ENCODE peak calls at places on chromosome 18, in nine cellular contexts. One of them, this sample, is unnamed.

GRCh38 chr18:11112218-11112750 is 37.1 kb downstream of the PIEZO2 start:
- DNase-seq in CD8-positive, alpha-beta memory T cell: no peak
- DNase-seq in A549: no peak
- DNase-seq in IMR-90: peak; percentile 86
- DNase-seq in NCI-H1105: no peak
- DNase-seq in GM12878: no peak
- DNase-seq in small intestine: no peak
- DNase-seq in H54: no peak
- DNase-seq in brain microvascular endothelial cell: peak; percentile 19
- DNase-seq in this sample: no peak

GRCh38 chr18:38115201-38115600 is 549.6 kb upstream of the CELF4 start:
- DNase-seq in IMR-90: no peak
- DNase-seq in NCI-H1105: no peak
- DNase-seq in A549: no peak
- DNase-seq in CD8-positive, alpha-beta memory T cell: no peak
- DNase-seq in brain microvascular endothelial cell: peak; percentile 7
- DNase-seq in GM12878: no peak
- DNase-seq in small intestine: no peak
- DNase-seq in H54: no peak
- DNase-seq in this sample: no peak

GRCh38 chr18:61887838-61888237 is 5.0 kb downstream of the RNF152 start:
- DNase-seq in GM12878: no peak
- DNase-seq in H54: no peak
- DNase-seq in brain microvascular endothelial cell: no peak
- DNase-seq in NCI-H1105: no peak
- DNase-seq in small intestine: no peak
- DNase-seq in A549: no peak
- DNase-seq in CD8-positive, alpha-beta memory T cell: no peak
- DNase-seq in IMR-90: no peak
- DNase-seq in this sample: no peak

GRCh38 chr18:43279015-43279758 is 1.9 kb upstream of the SYT4 start:
- DNase-seq in brain microvascular endothelial cell: no peak
- DNase-seq in GM12878: no peak
- DNase-seq in IMR-90: no peak
- DNase-seq in NCI-H1105: peak; percentile 93
- DNase-seq in A549: peak; percentile 33
- DNase-seq in H54: no peak
- DNase-seq in CD8-positive, alpha-beta memory T cell: no peak
- DNase-seq in small intestine: no peak
- DNase-seq in this sample: no peak

GRCh38 chr18:67290421-67290820 is 226.1 kb downstream of the DSEL start:
- DNase-seq in CD8-positive, alpha-beta memory T cell: no peak
- DNase-seq in A549: no peak
- DNase-seq in GM12878: no peak
- DNase-seq in brain microvascular endothelial cell: no peak
- DNase-seq in IMR-90: peak; percentile 60
- DNase-seq in H54: no peak
- DNase-seq in small intestine: no peak
- DNase-seq in NCI-H1105: no peak
- DNase-seq in this sample: no peak

GRCh38 chr18:13242797-13243196 is 24.2 kb downstream of the LDLRAD4 start:
- DNase-seq in small intestine: no peak
- DNase-seq in H54: no peak
- DNase-seq in brain microvascular endothelial cell: no peak
- DNase-seq in IMR-90: no peak
- DNase-seq in NCI-H1105: no peak
- DNase-seq in GM12878: no peak
- DNase-seq in A549: no peak
- DNase-seq in CD8-positive, alpha-beta memory T cell: no peak
- DNase-seq in this sample: no peak

GRCh38 chr18:26471027-26471426 is 77.3 kb downstream of the KCTD1 start:
- DNase-seq in small intestine: no peak
- DNase-seq in IMR-90: peak; percentile 66
- DNase-seq in GM12878: no peak
- DNase-seq in CD8-positive, alpha-beta memory T cell: no peak
- DNase-seq in NCI-H1105: no peak
- DNase-seq in A549: peak; percentile 86
- DNase-seq in H54: no peak
- DNase-seq in brain microvascular endothelial cell: peak; percentile 75
- DNase-seq in this sample: no peak

GRCh38 chr18:77990131-77990530 is 740.5 kb downstream of the GALR1 start:
- DNase-seq in small intestine: no peak
- DNase-seq in CD8-positive, alpha-beta memory T cell: no peak
- DNase-seq in A549: no peak
- DNase-seq in NCI-H1105: no peak
- DNase-seq in IMR-90: no peak
- DNase-seq in GM12878: no peak
- DNase-seq in H54: no peak
- DNase-seq in brain microvascular endothelial cell: no peak
- DNase-seq in this sample: no peak

GRCh38 chr18:33839452-33840225 is 261.6 kb downstream of the ASXL3 start:
- DNase-seq in small intestine: peak; percentile 69
- DNase-seq in NCI-H1105: peak; percentile 92
- DNase-seq in brain microvascular endothelial cell: peak; percentile 50
- DNase-seq in IMR-90: peak; percentile 48
- DNase-seq in A549: peak; percentile 33
- DNase-seq in GM12878: no peak
- DNase-seq in CD8-positive, alpha-beta memory T cell: no peak
- DNase-seq in H54: no peak
- DNase-seq in this sample: no peak

GRCh38 chr18:68713131-68713530 is 1.8 kb downstream of the TMX3 start:
- DNase-seq in brain microvascular endothelial cell: no peak
- DNase-seq in A549: no peak
- DNase-seq in CD8-positive, alpha-beta memory T cell: no peak
- DNase-seq in GM12878: no peak
- DNase-seq in H54: no peak
- DNase-seq in small intestine: no peak
- DNase-seq in NCI-H1105: no peak
- DNase-seq in IMR-90: no peak
- DNase-seq in this sample: no peak

GRCh38 chr18:75473316-75473715 is 45.8 kb upstream of the SMIM21 start:
- DNase-seq in GM12878: no peak
- DNase-seq in H54: no peak
- DNase-seq in A549: no peak
- DNase-seq in small intestine: no peak
- DNase-seq in CD8-positive, alpha-beta memory T cell: no peak
- DNase-seq in NCI-H1105: no peak
- DNase-seq in IMR-90: no peak
- DNase-seq in brain microvascular endothelial cell: no peak
- DNase-seq in this sample: no peak

GRCh38 chr18:68847219-68847860 is 49.5 kb downstream of the CCDC102B start:
- DNase-seq in small intestine: peak; percentile 5
- DNase-seq in IMR-90: peak; percentile 63
- DNase-seq in CD8-positive, alpha-beta memory T cell: no peak
- DNase-seq in A549: peak; percentile 21
- DNase-seq in brain microvascular endothelial cell: no peak
- DNase-seq in GM12878: no peak
- DNase-seq in H54: no peak
- DNase-seq in NCI-H1105: peak; percentile 9
- DNase-seq in this sample: no peak

GRCh38 chr18:26091047-26091630 is 726 bp upstream of the SS18 start:
- DNase-seq in GM12878: peak; percentile 51
- DNase-seq in CD8-positive, alpha-beta memory T cell: no peak
- DNase-seq in H54: peak; percentile 28
- DNase-seq in NCI-H1105: peak; percentile 53
- DNase-seq in IMR-90: no peak
- DNase-seq in A549: peak; percentile 78
- DNase-seq in small intestine: peak; percentile 70
- DNase-seq in brain microvascular endothelial cell: no peak
- DNase-seq in this sample: no peak

GRCh38 chr18:13615432-13615861 is 110.9 kb downstream of the FAM210A start:
- DNase-seq in NCI-H1105: no peak
- DNase-seq in small intestine: peak; percentile 17
- DNase-seq in CD8-positive, alpha-beta memory T cell: no peak
- DNase-seq in GM12878: no peak
- DNase-seq in brain microvascular endothelial cell: peak; percentile 40
- DNase-seq in H54: no peak
- DNase-seq in A549: no peak
- DNase-seq in IMR-90: no peak
- DNase-seq in this sample: no peak

GRCh38 chr18:42258301-42258965 is 303.4 kb downstream of the PIK3C3 start:
- DNase-seq in A549: no peak
- DNase-seq in small intestine: no peak
- DNase-seq in GM12878: no peak
- DNase-seq in IMR-90: no peak
- DNase-seq in brain microvascular endothelial cell: no peak
- DNase-seq in H54: no peak
- DNase-seq in CD8-positive, alpha-beta memory T cell: no peak
- DNase-seq in NCI-H1105: no peak
- DNase-seq in this sample: no peak

GRCh38 chr18:30403278-30403677 is 639.3 kb downstream of the DSC3 start:
- DNase-seq in CD8-positive, alpha-beta memory T cell: no peak
- DNase-seq in IMR-90: no peak
- DNase-seq in brain microvascular endothelial cell: no peak
- DNase-seq in A549: no peak
- DNase-seq in NCI-H1105: no peak
- DNase-seq in GM12878: no peak
- DNase-seq in H54: no peak
- DNase-seq in small intestine: no peak
- DNase-seq in this sample: no peak

GRCh38 chr18:70998490-70998889 is 709.6 kb downstream of the SOCS6 start:
- DNase-seq in small intestine: no peak
- DNase-seq in A549: peak; percentile 6
- DNase-seq in NCI-H1105: no peak
- DNase-seq in CD8-positive, alpha-beta memory T cell: no peak
- DNase-seq in GM12878: no peak
- DNase-seq in IMR-90: no peak
- DNase-seq in brain microvascular endothelial cell: no peak
- DNase-seq in H54: no peak
- DNase-seq in this sample: no peak

GRCh38 chr18:53416985-53417384 is 807.5 kb downstream of the MBD2 start:
- DNase-seq in brain microvascular endothelial cell: no peak
- DNase-seq in small intestine: no peak
- DNase-seq in H54: no peak
- DNase-seq in IMR-90: no peak
- DNase-seq in A549: no peak
- DNase-seq in CD8-positive, alpha-beta memory T cell: no peak
- DNase-seq in GM12878: no peak
- DNase-seq in NCI-H1105: no peak
- DNase-seq in this sample: no peak

GRCh38 chr18:6561029-6561861 is 146.5 kb upstream of the L3MBTL4 start:
- DNase-seq in IMR-90: peak; percentile 67
- DNase-seq in small intestine: no peak
- DNase-seq in CD8-positive, alpha-beta memory T cell: no peak
- DNase-seq in GM12878: no peak
- DNase-seq in A549: no peak
- DNase-seq in NCI-H1105: no peak
- DNase-seq in brain microvascular endothelial cell: peak; percentile 49
- DNase-seq in H54: no peak
- DNase-seq in this sample: no peak

GRCh38 chr18:48662021-48662661 is 123.3 kb downstream of the CTIF start:
- DNase-seq in CD8-positive, alpha-beta memory T cell: no peak
- DNase-seq in NCI-H1105: no peak
- DNase-seq in A549: peak; percentile 37
- DNase-seq in H54: no peak
- DNase-seq in brain microvascular endothelial cell: peak; percentile 43
- DNase-seq in small intestine: peak; percentile 12
- DNase-seq in GM12878: no peak
- DNase-seq in IMR-90: peak; percentile 78
- DNase-seq in this sample: no peak

This sample was measured in effector CD4-positive, alpha-beta T cell.